ENCODE peak calls at places on chromosomes 4 and X, in nine cellular contexts. X is HL-60; V is cardiac muscle cell; D is Panc1; Z is sigmoid colon; J is CD4-positive, alpha-beta T cell; R is mammary epithelial cell; A is lower lobe of right lung; C is heart left ventricle. T is an unnamed sample.

GRCh38 chr4:105147226-105148151 is 813 bp downstream of the TET2 start:
- DNase-seq in X (peak; percentile 34), V (peak; percentile 66), D (no peak), Z (peak; percentile 66), J (no peak), R (peak; percentile 49), A (peak; percentile 47), C (peak; percentile 26), T (peak; percentile 38)

GRCh38 chr4:5791654-5792053 is 80.7 kb downstream of the EVC start:
- DNase-seq in X (no peak), V (no peak), D (no peak), Z (peak; percentile 19), J (no peak), R (no peak), A (no peak), C (no peak), T (no peak)

GRCh38 chrX:153934473-153935325 is at the start of gene NAA10:
- DNase-seq in X (peak; percentile 58), V (peak; percentile 84), D (no peak), Z (peak; percentile 86), J (peak; percentile 21), R (peak; percentile 62), A (peak; percentile 80), C (peak; percentile 80), T (peak; percentile 43)

GRCh38 chr4:184104419-184105101 is 113.1 kb downstream of the ENPP6 start:
- DNase-seq in X (no peak), V (peak; percentile 36), D (no peak), Z (no peak), J (no peak), R (no peak), A (peak; percentile 56), C (no peak), T (no peak)

GRCh38 chr4:52833941-52834525 is 28.1 kb upstream of the RASL11B start:
- DNase-seq in X (no peak), V (no peak), D (no peak), Z (no peak), J (no peak), R (peak; percentile 90), A (no peak), C (no peak), T (peak; percentile 90)

GRCh38 chr4:2084316-2084715 is 25.2 kb downstream of the NAT8L start:
- DNase-seq in X (no peak), V (no peak), D (no peak), Z (peak; percentile 43), J (no peak), R (no peak), A (no peak), C (no peak), T (no peak)

GRCh38 chr4:5751073-5751917 is 40.3 kb downstream of the EVC start:
- DNase-seq in X (no peak), V (no peak), D (no peak), Z (peak; percentile 58), J (no peak), R (no peak), A (no peak), C (no peak), T (peak; percentile 15)

GRCh38 chr4:38670939-38671593 is 7.1 kb downstream of the KLF3 start:
- DNase-seq in X (peak; percentile 46), V (no peak), D (no peak), Z (no peak), J (no peak), R (no peak), A (peak; percentile 61), C (no peak), T (no peak)

GRCh38 chr4:38867478-38868054 is at the start of gene FAM114A1:
- DNase-seq in X (no peak), V (peak; percentile 88), D (no peak), Z (peak; percentile 91), J (no peak), R (peak; percentile 70), A (peak; percentile 86), C (peak; percentile 88), T (peak; percentile 44)

GRCh38 chr4:4730214-4730613 is 129.3 kb upstream of the MSX1 start:
- DNase-seq in X (no peak), V (no peak), D (no peak), Z (no peak), J (no peak), R (no peak), A (no peak), C (no peak), T (no peak)

GRCh38 chr4:4721636-4722035 is 137.8 kb upstream of the MSX1 start:
- DNase-seq in X (no peak), V (no peak), D (no peak), Z (no peak), J (no peak), R (no peak), A (no peak), C (no peak), T (no peak)

GRCh38 chr4:4727536-4727935 is 131.9 kb upstream of the MSX1 start:
- DNase-seq in X (no peak), V (no peak), D (no peak), Z (no peak), J (no peak), R (no peak), A (no peak), C (no peak), T (no peak)

GRCh38 chr4:4720671-4721070 is 138.8 kb upstream of the MSX1 start:
- DNase-seq in X (no peak), V (no peak), D (no peak), Z (no peak), J (no peak), R (no peak), A (no peak), C (no peak), T (no peak)

DNA sequence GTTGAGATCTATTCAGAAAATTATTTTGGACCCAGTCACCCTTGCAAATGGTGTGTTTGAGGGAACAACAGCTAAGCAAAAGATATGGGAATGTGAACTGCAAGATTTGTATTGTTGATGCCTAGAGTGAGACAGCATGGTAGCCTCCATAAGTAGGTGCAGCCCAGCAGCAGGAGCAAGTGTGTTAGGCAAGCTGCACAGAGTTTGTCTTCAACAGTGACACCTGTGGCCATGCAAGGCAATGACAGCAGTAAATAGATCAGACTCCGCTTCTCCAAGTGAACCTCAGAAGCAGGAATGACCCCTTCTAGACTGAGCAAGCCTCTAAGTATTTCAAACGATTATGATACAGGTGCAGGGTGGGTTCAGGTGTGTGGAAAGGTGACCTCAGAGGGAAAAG is 133.4 kb upstream of the MSX1 start:
- DNase-seq in X (no peak), V (no peak), D (no peak), Z (no peak), J (no peak), R (no peak), A (no peak), C (no peak), T (no peak)
- TF ChIP-seq CTCF in X (no peak), V (peak; percentile 22), D (peak; percentile 28), Z (no peak), J (no peak), R (no peak), A (no peak), C (no peak), T (peak; percentile 22)

DNA sequence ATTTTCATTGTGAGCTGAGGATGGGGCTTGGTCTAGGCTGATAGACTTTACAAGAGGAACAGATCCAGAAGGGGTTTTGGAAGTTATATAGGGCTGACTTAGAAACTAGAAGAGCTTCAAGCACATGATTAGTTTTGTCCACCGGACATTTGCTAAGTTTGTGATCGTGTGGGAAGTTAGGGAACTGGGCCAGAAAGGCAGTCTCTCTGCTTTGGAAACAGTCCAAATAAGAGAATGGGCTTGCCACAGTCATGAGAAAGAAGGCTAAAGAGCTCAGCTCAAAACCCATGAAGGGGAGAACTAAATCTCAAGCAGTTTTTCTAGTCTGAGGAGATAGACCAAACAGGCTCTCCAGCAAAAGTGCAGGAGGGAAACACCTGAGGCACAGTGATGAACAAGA is 67.8 kb downstream of the ZNF674 start:
- DNase-seq in X (no peak), V (no peak), D (no peak), Z (no peak), J (no peak), R (no peak), A (no peak), C (no peak), T (no peak)
- H3K27me3 ChIP-seq in X (no peaks in the 10 kb centered on the region), V (no peaks in the 10 kb centered on the region), D (no peaks in the 10 kb centered on the region), Z (no peaks in the 10 kb centered on the region), J (no peaks in the 10 kb centered on the region), R (no peaks in the 10 kb centered on the region), A (no peaks in the 10 kb centered on the region), C (no peaks in the 10 kb centered on the region), T (no peaks in the 10 kb centered on the region)

DNA sequence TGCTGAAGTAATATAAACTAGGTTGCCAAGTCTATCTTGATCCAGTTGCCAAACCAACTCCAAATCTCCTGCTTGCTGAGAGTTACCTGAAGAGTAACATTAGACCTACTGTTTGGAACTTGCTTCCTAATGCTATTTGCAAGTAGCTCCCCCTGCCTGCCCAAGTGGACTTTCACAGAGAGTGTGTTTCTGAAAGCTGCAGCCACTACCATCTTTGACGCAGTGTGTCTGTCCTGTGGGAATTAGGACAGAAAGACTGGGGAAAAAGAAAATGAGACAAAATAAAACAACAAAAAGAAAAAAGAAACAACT is 195.0 kb upstream of the HS3ST1 start:
- DNase-seq in X (no peak), V (peak; percentile 62), D (no peak), Z (no peak), J (no peak), R (peak; percentile 57), A (no peak), C (no peak), T (peak; percentile 83)
- TF ChIP-seq CTCF in X (no peak), V (peak; percentile 50), D (peak; percentile 50), Z (no peak), J (peak; percentile 16), R (peak; percentile 72), A (peak; percentile 30), C (peak; percentile 19), T (peak; percentile 61)

GRCh38 chr4:180059216-180059881 is 2183.9 kb upstream of the TENM3 start:
- DNase-seq in X (peak; percentile 47), V (peak; percentile 57), D (no peak), Z (no peak), J (no peak), R (no peak), A (no peak), C (no peak), T (no peak)

GRCh38 chr4:180057891-180058643 is 2185.1 kb upstream of the TENM3 start:
- DNase-seq in X (peak; percentile 29), V (peak; percentile 49), D (no peak), Z (no peak), J (no peak), R (peak; percentile 12), A (peak; percentile 43), C (no peak), T (no peak)

GRCh38 chr4:180060159-180060889 is 2182.9 kb upstream of the TENM3 start:
- DNase-seq in X (no peak), V (peak; percentile 21), D (no peak), Z (no peak), J (no peak), R (no peak), A (no peak), C (no peak), T (peak; percentile 23)

GRCh38 chr4:180057198-180057821 is 2185.9 kb upstream of the TENM3 start:
- DNase-seq in X (peak; percentile 9), V (peak; percentile 27), D (no peak), Z (no peak), J (no peak), R (no peak), A (no peak), C (no peak), T (no peak)

DNA sequence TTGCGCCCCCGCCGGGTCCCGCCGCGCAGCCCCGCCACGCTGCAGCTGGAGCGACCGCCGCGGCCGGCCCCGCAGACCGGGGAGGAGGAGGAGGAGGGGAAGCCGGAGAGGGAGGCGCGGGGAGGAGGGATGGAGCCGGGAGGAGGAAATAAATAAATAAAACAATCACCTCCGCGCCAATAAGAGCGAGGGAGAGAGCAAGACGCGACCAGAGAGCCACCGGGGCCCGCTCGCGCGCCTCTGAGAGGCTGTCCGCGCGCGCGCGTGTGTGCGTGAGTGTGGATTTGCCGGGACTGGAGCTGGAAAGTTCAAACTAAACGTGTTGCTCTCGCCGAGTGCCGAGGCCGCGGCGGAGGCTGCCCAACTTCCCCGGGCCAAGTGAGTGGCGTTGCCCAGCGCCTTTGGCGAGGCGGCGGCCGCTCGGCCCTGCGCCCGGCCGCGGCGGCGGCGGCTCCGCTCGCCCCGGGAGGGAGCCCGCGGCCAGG is 2184.4 kb upstream of the TENM3 start:
- DNase-seq in X (peak; percentile 49), V (peak; percentile 77), D (no peak), Z (no peak), J (no peak), R (peak; percentile 25), A (peak; percentile 47), C (peak; percentile 24), T (no peak)
- H3K27me3 ChIP-seq in X (peaks cover 4% of the 10 kb centered on the region), V (peaks cover 64% of the 10 kb centered on the region), D (no peaks in the 10 kb centered on the region), Z (peaks cover 23% of the 10 kb centered on the region), J (peaks cover 41% of the 10 kb centered on the region), R (peaks cover 28% of the 10 kb centered on the region), A (peaks cover 48% of the 10 kb centered on the region), C (peaks cover 63% of the 10 kb centered on the region), T (peaks cover 11% of the 10 kb centered on the region)

T was measured in bronchial epithelial cell.